ENCODE peak calls at places on chromosomes 2 and 18, in ten cellular contexts. G, O, I, F, W, S, J, P, V and B are unnamed samples.

GRCh38 chr2:102703305-102703704 is 58.5 kb upstream of the TMEM182 start:
- DNase-seq in G (no peak), O (no peak), I (no peak), F (no peak), W (no peak), S (no peak), J (no peak), P (no peak), V (no peak), B (no peak)

GRCh38 chr2:112182581-112183034 is 44.4 kb downstream of the FBLN7 start:
- DNase-seq in G (no peak), O (no peak), I (peak), F (no peak), W (no peak), S (no peak), J (no peak), P (no peak), V (no peak), B (no peak)

GRCh38 chr2:128196026-128196822 is 105.2 kb downstream of the UGGT1 start:
- DNase-seq in G (peak), O (no peak), I (peak), F (no peak), W (peak), S (no peak), J (no peak), P (no peak), V (peak), B (no peak)

GRCh38 chr2:158099716-158100115 is 2.0 kb upstream of the UPP2 start:
- DNase-seq in G (no peak), O (no peak), I (no peak), F (peak), W (peak), S (no peak), J (no peak), P (peak), V (no peak), B (no peak)

GRCh38 chr2:184449760-184450159 is 148.6 kb upstream of the ZNF804A start:
- DNase-seq in G (no peak), O (no peak), I (no peak), F (no peak), W (no peak), S (no peak), J (no peak), P (no peak), V (no peak), B (no peak)

GRCh38 chr2:119764832-119765231 is 5.1 kb downstream of the PTPN4 start:
- DNase-seq in G (no peak), O (no peak), I (no peak), F (no peak), W (no peak), S (no peak), J (no peak), P (no peak), V (no peak), B (no peak)

GRCh38 chr2:28621172-28622100 is 125.6 kb downstream of the PLB1 start:
- DNase-seq in G (peak), O (peak), I (peak), F (no peak), W (peak), S (no peak), J (peak), P (peak), V (peak), B (peak)

GRCh38 chr2:178498137-178498536 is 17.9 kb downstream of the PLEKHA3 start:
- DNase-seq in G (no peak), O (no peak), I (no peak), F (no peak), W (no peak), S (peak), J (no peak), P (no peak), V (no peak), B (no peak)

GRCh38 chr2:1860931-1861330 is 116.6 kb upstream of the PXDN start:
- DNase-seq in G (no peak), O (no peak), I (no peak), F (no peak), W (no peak), S (no peak), J (no peak), P (no peak), V (no peak), B (no peak)

GRCh38 chr18:70132999-70133398 is 72.5 kb downstream of the RTTN start:
- DNase-seq in G (no peak), O (no peak), I (no peak), F (no peak), W (peak), S (no peak), J (no peak), P (no peak), V (peak), B (no peak)

GRCh38 chr2:234768608-234769196 is 183.1 kb upstream of the SH3BP4 start:
- DNase-seq in G (no peak), O (no peak), I (no peak), F (no peak), W (no peak), S (no peak), J (no peak), P (no peak), V (no peak), B (no peak)